ENCODE peak calls at places on chromosomes 4 and X, in four cellular contexts. Q, M, P and N are unnamed samples.

GRCh38 chr4:144646523-144647094 is 653 bp downstream of the HHIP start:
- DNase-seq in Q (peak; percentile 59), M (peak; percentile 30), P (no peak), N (peak; percentile 71)

GRCh38 chr4:124459196-124459921 is 253.2 kb downstream of the ANKRD50 start:
- DNase-seq in Q (no peak), M (no peak), P (no peak), N (no peak)

GRCh38 chrX:42290608-42291007 is 367.3 kb upstream of the CASK start:
- DNase-seq in Q (no peak), M (no peak), P (peak; percentile 2), N (no peak)

GRCh38 chrX:37765507-37765906 is 14.4 kb upstream of the CYBB start:
- DNase-seq in Q (no peak), M (no peak), P (no peak), N (no peak)

GRCh38 chr4:147076728-147077127 is 131.1 kb upstream of the TTC29 start:
- DNase-seq in Q (no peak), M (no peak), P (no peak), N (no peak)

GRCh38 chrX:17632942-17633341 is 104.4 kb upstream of the SCML1 start:
- DNase-seq in Q (no peak), M (peak; percentile 55), P (no peak), N (no peak)

GRCh38 chr4:19615086-19615689 is 636.5 kb upstream of the SLIT2 start:
- DNase-seq in Q (no peak), M (peak; percentile 19), P (no peak), N (no peak)

GRCh38 chrX:29419774-29420553 is 795.4 kb upstream of the MAGEB2 start:
- DNase-seq in Q (no peak), M (no peak), P (no peak), N (no peak)

GRCh38 chr4:8725071-8725841 is 132.7 kb downstream of the CPZ start:
- DNase-seq in Q (peak; percentile 56), M (no peak), P (no peak), N (peak; percentile 63)

GRCh38 chr4:23773884-23774636 is 115.8 kb downstream of the PPARGC1A start:
- DNase-seq in Q (no peak), M (no peak), P (no peak), N (no peak)

GRCh38 chrX:47482512-47483309 is at the start of gene ZNF41:
- DNase-seq in Q (peak; percentile 72), M (peak; percentile 86), P (peak; percentile 73), N (peak; percentile 89)

GRCh38 chr4:80365928-80366327 is 30.4 kb downstream of the CFAP299 start:
- DNase-seq in Q (no peak), M (peak; percentile 64), P (peak; percentile 81), N (no peak)

GRCh38 chr4:97558204-97558804 is 585.0 kb downstream of the STPG2 start:
- DNase-seq in Q (no peak), M (no peak), P (no peak), N (no peak)

GRCh38 chr4:84931274-84931673 is 35.2 kb downstream of the WDFY3 start:
- DNase-seq in Q (no peak), M (no peak), P (no peak), N (no peak)

GRCh38 chrX:44958480-44958879 is 85.5 kb downstream of the KDM6A start:
- DNase-seq in Q (no peak), M (no peak), P (no peak), N (no peak)

GRCh38 chrX:44952329-44953027 is 79.5 kb downstream of the KDM6A start:
- DNase-seq in Q (no peak), M (no peak), P (no peak), N (no peak)

GRCh38 chrX:44954562-44954961 is 81.6 kb downstream of the KDM6A start:
- DNase-seq in Q (no peak), M (no peak), P (no peak), N (no peak)

GRCh38 chrX:44951572-44952067 is 78.6 kb downstream of the KDM6A start:
- DNase-seq in Q (no peak), M (no peak), P (no peak), N (no peak)

GRCh38 chrX:44953734-44954502 is 80.9 kb downstream of the KDM6A start:
- DNase-seq in Q (no peak), M (no peak), P (no peak), N (no peak)
- H3K4me3 ChIP-seq in Q (no peak overlapping the region), M (no peak overlapping the region), P (no peak overlapping the region), N (no peak overlapping the region)

GRCh38 chr4:107037188-107037587 is 1.1 kb upstream of the DKK2 start:
- DNase-seq in Q (peak; percentile 80), M (no peak), P (peak; percentile 56), N (peak; percentile 45)
- H3K4me3 ChIP-seq in Q (no peak overlapping the region), M (no peak overlapping the region), P (peak overlapping the region; percentile 70), N (no peak overlapping the region)

DNA sequence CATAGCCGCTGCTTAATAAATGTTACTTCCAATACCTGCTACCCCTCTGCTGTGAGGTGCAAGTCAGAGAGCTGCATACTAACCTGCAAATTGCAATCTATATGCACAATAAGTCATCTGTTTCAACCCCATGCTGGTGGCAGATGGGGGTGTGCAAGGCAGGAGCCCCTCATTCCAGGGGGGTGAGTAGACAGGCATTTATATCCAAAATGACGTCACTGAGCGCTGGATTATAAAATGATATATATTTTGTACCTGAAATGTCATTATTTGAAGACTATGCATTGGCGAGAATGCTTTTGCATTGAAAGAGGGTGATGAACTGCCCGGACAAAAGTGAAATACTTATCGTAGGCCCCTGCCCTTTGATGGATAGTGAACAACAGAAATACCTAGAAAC is 24.7 kb downstream of the RBMX2 start:
- DNase-seq in Q (no peak), M (no peak), P (no peak), N (no peak)
- H3K4me3 ChIP-seq in Q (no peak overlapping the region), M (no peak overlapping the region), P (no peak overlapping the region), N (no peak overlapping the region)

GRCh38 chrX:72713130-72713529 is 976 bp downstream of the PHKA1 start:
- DNase-seq in Q (no peak), M (peak; percentile 1), P (no peak), N (no peak)

GRCh38 chrX:72715546-72715945 is 1.4 kb upstream of the PHKA1 start:
- DNase-seq in Q (no peak), M (no peak), P (no peak), N (no peak)

GRCh38 chrX:72712094-72712755 is 1.9 kb downstream of the PHKA1 start:
- DNase-seq in Q (no peak), M (no peak), P (no peak), N (no peak)

GRCh38 chrX:72716766-72717165 is 2.7 kb upstream of the PHKA1 start:
- DNase-seq in Q (no peak), M (peak; percentile 0), P (no peak), N (no peak)

GRCh38 chrX:72714471-72714916 is 388 bp upstream of the PHKA1 start:
- DNase-seq in Q (peak; percentile 65), M (peak; percentile 51), P (peak; percentile 64), N (peak; percentile 76)
- H3K4me3 ChIP-seq in Q (peak overlapping the region; percentile 47), M (peak overlapping the region; percentile 57), P (peak overlapping the region; percentile 54), N (peak overlapping the region; percentile 76)